ENCODE peak calls at places on chromosomes 6 and 20, in six cellular contexts. G is A549, X is GM12878, P is K562, K is HepG2, N is endothelial cell of umbilical vein. M is an unnamed sample.

GRCh38 chr6:106141441-106142237 is 55.5 kb downstream of the PRDM1 start:
- DNase-seq in N (no peak), X (peak; percentile 85), K (no peak), P (no peak), G (no peak), M (no peak)

GRCh38 chr6:108359901-108360882 is 65.3 kb downstream of the AFG1L start:
- DNase-seq in G (no peak), X (no peak), K (no peak), P (no peak), N (no peak), M (peak; percentile 80)

GRCh38 chr6:157258878-157259277 is 64.4 kb downstream of the TMEM242 start:
- DNase-seq in K (no peak), X (no peak), P (no peak), N (no peak), G (no peak), M (no peak)

GRCh38 chr6:166456360-166457156 is 73.8 kb upstream of the MPC1 start:
- DNase-seq in K (no peak), X (peak; percentile 17), G (peak; percentile 9), N (peak; percentile 68), P (no peak), M (peak; percentile 33)

GRCh38 chr20:7859371-7859802 is 80.9 kb downstream of the HAO1 start:
- DNase-seq in K (peak; percentile 47), P (peak; percentile 4), X (peak; percentile 8), N (peak; percentile 81), G (peak; percentile 61), M (peak; percentile 61)

GRCh38 chr6:4967301-4968030 is 36.4 kb downstream of the RPP40 start:
- DNase-seq in P (no peak), K (no peak), X (no peak), G (no peak), N (no peak), M (no peak)

GRCh38 chr20:50762045-50762422 is 30.7 kb downstream of the PARD6B start:
- DNase-seq in N (no peak), G (no peak), K (no peak), X (no peak), P (no peak), M (no peak)

GRCh38 chr20:6501061-6501460 is 266.4 kb upstream of the BMP2 start:
- DNase-seq in G (peak; percentile 13), N (peak; percentile 81), K (peak; percentile 24), X (no peak), P (no peak), M (peak; percentile 25)

GRCh38 chr20:19047040-19047950 is 165.1 kb upstream of the SLC24A3 start:
- DNase-seq in P (no peak), G (no peak), K (no peak), N (no peak), X (no peak), M (peak; percentile 58)

GRCh38 chr6:27761391-27761790 is 150.8 kb downstream of the OR2B2 start:
- DNase-seq in K (no peak), N (no peak), X (no peak), P (peak; percentile 5), G (no peak), M (peak; percentile 60)

GRCh38 chr6:4320860-4321259 is 185.5 kb upstream of the ECI2 start:
- DNase-seq in K (no peak), G (peak; percentile 82), X (no peak), N (peak; percentile 90), P (no peak), M (no peak)

GRCh38 chr6:106787327-106788196 is 158.2 kb downstream of the QRSL1 start:
- DNase-seq in P (no peak), N (no peak), X (no peak), G (peak; percentile 59), K (peak; percentile 92), M (no peak)

GRCh38 chr20:63772781-63773520 is 33.4 kb downstream of the SLC2A4RG start:
- DNase-seq in P (no peak), X (no peak), N (no peak), K (no peak), G (no peak), M (peak; percentile 86)

GRCh38 chr6:5665173-5665572 is 341.6 kb downstream of the NRN1 start:
- DNase-seq in P (no peak), K (no peak), N (no peak), X (no peak), G (no peak), M (no peak)

GRCh38 chr20:4469910-4470309 is 251.8 kb upstream of the PRND start:
- DNase-seq in X (no peak), K (no peak), G (no peak), N (no peak), P (no peak), M (no peak)

GRCh38 chr6:6057442-6058053 is 50.8 kb upstream of the NRN1 start:
- DNase-seq in X (peak; percentile 53), K (peak; percentile 57), P (peak; percentile 31), G (peak; percentile 50), N (peak; percentile 57), M (peak; percentile 72)

GRCh38 chr6:35318200-35318844 is 20.7 kb downstream of the DEF6 start:
- DNase-seq in X (no peak), K (peak; percentile 86), G (peak; percentile 70), P (peak; percentile 73), N (peak; percentile 85), M (no peak)
- TF ChIP-seq POLR2A in X (no peak), K (peak; percentile 76), G (peak; percentile 75), P (no peak), N (no peak), M (no peak)

DNA sequence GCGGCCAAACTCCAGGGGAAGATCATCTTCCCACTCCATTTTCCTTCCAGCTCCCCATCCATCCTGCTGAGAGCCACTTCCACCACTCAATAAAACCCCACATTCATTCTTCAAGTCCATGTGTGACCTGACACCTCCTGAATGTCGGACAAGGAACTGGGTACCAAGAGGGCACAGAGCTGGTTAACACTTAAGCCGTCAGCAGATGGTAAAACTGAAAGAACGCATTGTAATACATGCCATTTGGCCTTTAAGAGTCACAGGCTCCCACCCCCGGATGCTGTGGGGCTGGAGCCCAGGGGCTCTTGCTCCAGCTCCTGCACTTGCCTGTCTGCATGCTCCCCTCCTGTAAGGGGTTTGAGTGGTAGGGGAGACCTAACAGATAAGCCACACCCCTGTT is 753.9 kb downstream of the COL12A1 start:
- DNase-seq in P (no peak), X (no peak), K (no peak), G (no peak), N (no peak), M (no peak)
- TF ChIP-seq MYC in P (no peak), X (no peak), K (no peak), G (no peak), N (no peak), M (no peak)

GRCh38 chr6:160930547-160931377 is 60.8 kb upstream of the MAP3K4 start:
- DNase-seq in X (no peak), P (no peak), G (peak; percentile 58), N (peak; percentile 59), K (peak; percentile 30), M (peak; percentile 63)

GRCh38 chr6:160931378-160932343 is 59.9 kb upstream of the MAP3K4 start:
- DNase-seq in K (no peak), P (no peak), X (no peak), G (no peak), N (no peak), M (peak; percentile 20)

GRCh38 chr6:160934157-160934556 is 57.4 kb upstream of the MAP3K4 start:
- DNase-seq in K (no peak), G (no peak), X (no peak), N (no peak), P (no peak), M (no peak)

GRCh38 chr6:160929831-160930230 is 61.7 kb upstream of the MAP3K4 start:
- DNase-seq in K (no peak), X (no peak), G (no peak), N (no peak), P (no peak), M (no peak)

DNA sequence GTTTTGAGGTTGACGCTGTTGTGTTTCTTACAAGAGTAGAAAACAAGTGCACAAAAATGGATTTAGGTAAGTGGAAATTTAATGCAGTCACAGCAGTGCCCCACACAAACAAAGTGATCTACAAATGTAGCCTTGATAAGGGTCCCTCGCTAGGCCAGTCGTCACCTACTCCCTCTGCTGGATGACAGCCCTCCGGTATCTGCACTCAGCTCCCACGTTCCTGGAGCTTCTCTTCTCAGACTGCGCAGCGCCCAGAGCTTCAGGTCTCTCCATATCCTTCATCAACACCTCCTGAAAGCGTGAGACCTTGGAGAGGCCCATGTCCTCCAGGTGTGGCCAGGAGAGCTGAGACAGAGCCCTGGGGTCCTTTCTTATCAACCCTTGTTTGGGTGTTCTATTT is 58.3 kb upstream of the MAP3K4 start:
- DNase-seq in G (no peak), K (peak; percentile 20), N (no peak), P (no peak), X (no peak), M (no peak)
- TF ChIP-seq CTCF in G (no peak), K (peak; percentile 44), N (no peak), P (peak; percentile 53), X (no peak), M (no peak)

GRCh38 chr20:3164043-3164762 is 4.5 kb upstream of the FASTKD5 start:
- DNase-seq in K (no peak), N (no peak), P (no peak), G (no peak), X (no peak), M (no peak)
- TF ChIP-seq POLR2A in K (no peak), N (no peak), P (no peak), G (no peak), X (no peak), M (no peak)

GRCh38 chr20:57895161-57895855 is 185.5 kb upstream of the PMEPA1 start:
- DNase-seq in G (no peak), N (no peak), P (no peak), K (no peak), X (no peak), M (no peak)

GRCh38 chr20:57892471-57892870 is 182.7 kb upstream of the PMEPA1 start:
- DNase-seq in N (no peak), X (no peak), K (no peak), G (no peak), P (no peak), M (no peak)

GRCh38 chr20:57894096-57894495 is 184.3 kb upstream of the PMEPA1 start:
- DNase-seq in X (no peak), K (no peak), P (no peak), N (no peak), G (no peak), M (no peak)

GRCh38 chr20:57894522-57894921 is 184.7 kb upstream of the PMEPA1 start:
- DNase-seq in X (no peak), P (no peak), G (no peak), N (no peak), K (no peak), M (no peak)

GRCh38 chr20:57893364-57894001 is 183.7 kb upstream of the PMEPA1 start:
- DNase-seq in N (no peak), P (no peak), G (no peak), X (no peak), K (no peak), M (no peak)
- TF ChIP-seq MYC in N (no peak), P (no peak), G (no peak), X (no peak), K (no peak), M (no peak)

DNA sequence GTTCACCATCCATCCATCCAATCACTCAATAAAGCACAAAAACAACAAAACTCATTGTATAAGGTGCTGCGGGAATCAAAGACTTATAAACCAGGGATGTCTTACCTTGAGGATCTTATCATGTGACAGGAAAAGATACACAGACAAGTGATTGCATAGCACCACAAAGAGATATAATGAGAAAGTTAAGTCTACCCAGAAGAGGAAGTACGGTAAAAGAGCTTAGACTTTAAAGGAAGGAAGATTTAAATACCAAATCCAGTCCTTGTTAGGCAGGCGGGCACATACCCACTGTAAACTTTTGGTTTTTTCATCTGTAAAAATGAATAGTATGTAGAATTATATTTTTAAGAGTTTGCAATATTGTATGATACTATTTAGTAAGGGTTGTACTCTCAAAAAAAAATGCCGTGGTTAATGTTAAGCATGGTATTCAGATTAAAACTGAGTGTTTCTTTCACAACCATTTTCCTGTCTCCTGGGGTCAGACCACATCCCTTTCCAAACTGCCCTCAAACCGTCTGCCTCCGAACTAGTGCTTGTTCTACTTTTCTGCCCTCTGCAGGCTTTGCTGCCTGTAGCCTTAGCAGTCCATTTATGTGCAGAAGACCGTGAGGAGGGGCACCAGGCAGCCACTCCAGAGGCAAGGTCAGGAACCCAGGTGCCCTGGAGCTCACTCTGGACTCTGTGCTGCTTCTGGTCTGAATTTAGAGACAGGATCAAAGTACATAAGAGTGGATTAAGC is 179.5 kb upstream of the SYNDIG1 start:
- DNase-seq in N (no peak), G (no peak), K (no peak), P (no peak), X (no peak), M (peak; percentile 89)
- TF ChIP-seq CTCF in N (no peak), G (no peak), K (no peak), P (no peak), X (no peak), M (peak; percentile 9)